ENCODE peak calls at places on chromosomes 12 and 14, in seven cellular contexts. One of them, this sample, is unnamed.

GRCh38 chr12:112868459-112869041 is 38.2 kb upstream of the OAS1 start:
- DNase-seq in SW480: peak
- DNase-seq in A172: no peak
- DNase-seq in stimulated activated CD4-positive, alpha-beta T cell treated with anti-CD3 and anti-CD28 coated beads, Interleukin-1b, Interleukin-23, amount 100 ng/mL, for 4 hours: no peak
- DNase-seq in H7: peak
- DNase-seq in EH: no peak
- DNase-seq in GM13977: no peak
- DNase-seq in this sample: no peak

GRCh38 chr12:6851153-6851920 is at the start of gene CDCA3:
- DNase-seq in SW480: peak
- DNase-seq in A172: peak
- DNase-seq in stimulated activated CD4-positive, alpha-beta T cell treated with anti-CD3 and anti-CD28 coated beads, Interleukin-1b, Interleukin-23, amount 100 ng/mL, for 4 hours: peak
- DNase-seq in H7: peak
- DNase-seq in EH: peak
- DNase-seq in GM13977: peak
- DNase-seq in this sample: peak

GRCh38 chr12:49283541-49284429 is 11.2 kb upstream of the PRPH start:
- DNase-seq in SW480: no peak
- DNase-seq in A172: no peak
- DNase-seq in stimulated activated CD4-positive, alpha-beta T cell treated with anti-CD3 and anti-CD28 coated beads, Interleukin-1b, Interleukin-23, amount 100 ng/mL, for 4 hours: no peak
- DNase-seq in H7: peak
- DNase-seq in EH: no peak
- DNase-seq in GM13977: no peak
- DNase-seq in this sample: no peak

GRCh38 chr14:28294834-28295440 is 471.6 kb upstream of the FOXG1 start:
- DNase-seq in SW480: peak
- DNase-seq in A172: no peak
- DNase-seq in stimulated activated CD4-positive, alpha-beta T cell treated with anti-CD3 and anti-CD28 coated beads, Interleukin-1b, Interleukin-23, amount 100 ng/mL, for 4 hours: no peak
- DNase-seq in H7: no peak
- DNase-seq in EH: no peak
- DNase-seq in GM13977: no peak
- DNase-seq in this sample: no peak

GRCh38 chr12:123713398-123714301 is 1.5 kb downstream of the ATP6V0A2 start:
- DNase-seq in SW480: no peak
- DNase-seq in A172: no peak
- DNase-seq in stimulated activated CD4-positive, alpha-beta T cell treated with anti-CD3 and anti-CD28 coated beads, Interleukin-1b, Interleukin-23, amount 100 ng/mL, for 4 hours: no peak
- DNase-seq in H7: no peak
- DNase-seq in EH: peak
- DNase-seq in GM13977: peak
- DNase-seq in this sample: no peak

GRCh38 chr12:106672308-106673085 is 89.7 kb downstream of the RFX4 start:
- DNase-seq in SW480: no peak
- DNase-seq in A172: no peak
- DNase-seq in stimulated activated CD4-positive, alpha-beta T cell treated with anti-CD3 and anti-CD28 coated beads, Interleukin-1b, Interleukin-23, amount 100 ng/mL, for 4 hours: no peak
- DNase-seq in H7: peak
- DNase-seq in EH: no peak
- DNase-seq in GM13977: no peak
- DNase-seq in this sample: no peak

GRCh38 chr12:8860165-8860961 is 37.9 kb downstream of the A2ML1 start:
- DNase-seq in SW480: peak
- DNase-seq in A172: peak
- DNase-seq in stimulated activated CD4-positive, alpha-beta T cell treated with anti-CD3 and anti-CD28 coated beads, Interleukin-1b, Interleukin-23, amount 100 ng/mL, for 4 hours: peak
- DNase-seq in H7: peak
- DNase-seq in EH: peak
- DNase-seq in GM13977: peak
- DNase-seq in this sample: peak

GRCh38 chr14:74414793-74415437 is 11.1 kb downstream of the SYNDIG1L start:
- DNase-seq in SW480: no peak
- DNase-seq in A172: no peak
- DNase-seq in stimulated activated CD4-positive, alpha-beta T cell treated with anti-CD3 and anti-CD28 coated beads, Interleukin-1b, Interleukin-23, amount 100 ng/mL, for 4 hours: no peak
- DNase-seq in H7: peak
- DNase-seq in EH: no peak
- DNase-seq in GM13977: no peak
- DNase-seq in this sample: no peak

GRCh38 chr12:59895161-59895785 is 299.4 kb downstream of the SLC16A7 start:
- DNase-seq in SW480: no peak
- DNase-seq in A172: no peak
- DNase-seq in stimulated activated CD4-positive, alpha-beta T cell treated with anti-CD3 and anti-CD28 coated beads, Interleukin-1b, Interleukin-23, amount 100 ng/mL, for 4 hours: no peak
- DNase-seq in H7: no peak
- DNase-seq in EH: no peak
- DNase-seq in GM13977: no peak
- DNase-seq in this sample: no peak

GRCh38 chr12:124681779-124682391 is 114.5 kb upstream of the NCOR2 start:
- DNase-seq in SW480: peak
- DNase-seq in A172: peak
- DNase-seq in stimulated activated CD4-positive, alpha-beta T cell treated with anti-CD3 and anti-CD28 coated beads, Interleukin-1b, Interleukin-23, amount 100 ng/mL, for 4 hours: no peak
- DNase-seq in H7: no peak
- DNase-seq in EH: peak
- DNase-seq in GM13977: no peak
- DNase-seq in this sample: peak

GRCh38 chr14:26415618-26416123 is 182.2 kb downstream of the NOVA1 start:
- DNase-seq in SW480: no peak
- DNase-seq in A172: no peak
- DNase-seq in stimulated activated CD4-positive, alpha-beta T cell treated with anti-CD3 and anti-CD28 coated beads, Interleukin-1b, Interleukin-23, amount 100 ng/mL, for 4 hours: no peak
- DNase-seq in H7: no peak
- DNase-seq in EH: no peak
- DNase-seq in GM13977: no peak
- DNase-seq in this sample: no peak

GRCh38 chr12:87871061-87871460 is 158.1 kb downstream of the C12orf50 start:
- DNase-seq in SW480: no peak
- DNase-seq in A172: no peak
- DNase-seq in stimulated activated CD4-positive, alpha-beta T cell treated with anti-CD3 and anti-CD28 coated beads, Interleukin-1b, Interleukin-23, amount 100 ng/mL, for 4 hours: no peak
- DNase-seq in H7: no peak
- DNase-seq in EH: no peak
- DNase-seq in GM13977: no peak
- DNase-seq in this sample: no peak

GRCh38 chr14:22780105-22780679 is 13.7 kb downstream of the OXA1L start:
- DNase-seq in SW480: no peak
- DNase-seq in A172: no peak
- DNase-seq in stimulated activated CD4-positive, alpha-beta T cell treated with anti-CD3 and anti-CD28 coated beads, Interleukin-1b, Interleukin-23, amount 100 ng/mL, for 4 hours: no peak
- DNase-seq in H7: peak
- DNase-seq in EH: no peak
- DNase-seq in GM13977: no peak
- DNase-seq in this sample: no peak

GRCh38 chr14:20820063-20820904 is 17.6 kb upstream of the RNASE1 start:
- DNase-seq in SW480: no peak
- DNase-seq in A172: no peak
- DNase-seq in stimulated activated CD4-positive, alpha-beta T cell treated with anti-CD3 and anti-CD28 coated beads, Interleukin-1b, Interleukin-23, amount 100 ng/mL, for 4 hours: no peak
- DNase-seq in H7: peak
- DNase-seq in EH: no peak
- DNase-seq in GM13977: no peak
- DNase-seq in this sample: no peak